ENCODE peak calls at places on chromosomes 11 and 22, in ten cellular contexts. X, Y, G, S, I, N, Z, M, C and D are unnamed samples.

GRCh38 chr11:118295834-118296454 is 8.6 kb upstream of the CD3E start:
- DNase-seq in X (no peak), Y (peak; percentile 53), G (peak; percentile 47), S (no peak), I (no peak), N (no peak), Z (no peak), M (no peak), C (peak; percentile 25), D (no peak)

GRCh38 chr11:75352417-75353206 is 1.2 kb upstream of the ARRB1 start:
- DNase-seq in X (no peak), Y (peak; percentile 38), G (no peak), S (no peak), I (no peak), N (peak; percentile 22), Z (no peak), M (no peak), C (peak; percentile 70), D (no peak)

GRCh38 chr11:44698228-44698923 is 28.4 kb upstream of the TSPAN18 start:
- DNase-seq in X (no peak), Y (no peak), G (no peak), S (no peak), I (no peak), N (no peak), Z (no peak), M (no peak), C (no peak), D (no peak)

GRCh38 chr11:126736682-126737404 is 263.7 kb downstream of the KIRREL3 start:
- DNase-seq in X (no peak), Y (no peak), G (no peak), S (no peak), I (no peak), N (no peak), Z (no peak), M (no peak), C (no peak), D (no peak)

GRCh38 chr11:82873919-82874333 is 26.3 kb downstream of the PRCP start:
- DNase-seq in X (no peak), Y (no peak), G (peak; percentile 10), S (no peak), I (no peak), N (no peak), Z (no peak), M (no peak), C (no peak), D (no peak)

GRCh38 chr22:46031965-46032851 is 55.2 kb upstream of the WNT7B start:
- DNase-seq in X (no peak), Y (peak; percentile 59), G (no peak), S (no peak), I (no peak), N (no peak), Z (peak; percentile 11), M (peak; percentile 66), C (no peak), D (no peak)

GRCh38 chr11:75204012-75204674 is 36.4 kb upstream of the TPBGL start:
- DNase-seq in X (no peak), Y (peak; percentile 53), G (no peak), S (no peak), I (no peak), N (no peak), Z (no peak), M (no peak), C (no peak), D (no peak)

GRCh38 chr11:11931461-11932055 is 76.9 kb downstream of the DKK3 start:
- DNase-seq in X (no peak), Y (no peak), G (peak; percentile 31), S (no peak), I (no peak), N (no peak), Z (no peak), M (no peak), C (peak; percentile 5), D (no peak)

GRCh38 chr11:46278387-46279173 is 1.1 kb downstream of the CREB3L1 start:
- DNase-seq in X (peak; percentile 27), Y (peak; percentile 91), G (peak; percentile 28), S (no peak), I (no peak), N (peak; percentile 31), Z (peak; percentile 83), M (no peak), C (peak; percentile 75), D (peak; percentile 29)

GRCh38 chr22:49629024-49629570 is 198.6 kb downstream of the BRD1 start:
- DNase-seq in X (no peak), Y (no peak), G (no peak), S (no peak), I (no peak), N (no peak), Z (no peak), M (peak; percentile 72), C (no peak), D (no peak)

GRCh38 chr11:65396769-65397745 is 10.6 kb downstream of the FRMD8 start:
- DNase-seq in X (no peak), Y (no peak), G (no peak), S (no peak), I (no peak), N (no peak), Z (no peak), M (no peak), C (no peak), D (no peak)

GRCh38 chr22:40238425-40239344 is 61.0 kb downstream of the TNRC6B start:
- DNase-seq in X (no peak), Y (no peak), G (no peak), S (peak; percentile 56), I (peak; percentile 35), N (peak; percentile 24), Z (no peak), M (no peak), C (no peak), D (no peak)

GRCh38 chr22:29225422-29226090 is 19.9 kb downstream of the EMID1 start:
- DNase-seq in X (peak; percentile 38), Y (peak; percentile 74), G (no peak), S (no peak), I (no peak), N (no peak), Z (no peak), M (peak; percentile 79), C (no peak), D (no peak)

GRCh38 chr22:30566125-30566524 is 8.3 kb downstream of the GAL3ST1 start:
- DNase-seq in X (no peak), Y (no peak), G (no peak), S (no peak), I (no peak), N (no peak), Z (no peak), M (no peak), C (no peak), D (no peak)

GRCh38 chr11:31340903-31341572 is 28.5 kb downstream of the DCDC1 start:
- DNase-seq in X (no peak), Y (peak; percentile 64), G (peak; percentile 9), S (no peak), I (no peak), N (no peak), Z (peak; percentile 26), M (no peak), C (peak; percentile 31), D (no peak)

GRCh38 chr11:61497876-61498275 is 10.7 kb upstream of the LRRC10B start:
- DNase-seq in X (no peak), Y (no peak), G (no peak), S (no peak), I (no peak), N (no peak), Z (no peak), M (no peak), C (no peak), D (no peak)

GRCh38 chr11:521179-521688 is 14.1 kb downstream of the HRAS start:
- DNase-seq in X (no peak), Y (no peak), G (no peak), S (no peak), I (no peak), N (no peak), Z (no peak), M (no peak), C (no peak), D (no peak)

GRCh38 chr11:116948375-116948774 is 111.0 kb upstream of the APOA1 start:
- DNase-seq in X (no peak), Y (no peak), G (no peak), S (no peak), I (no peak), N (no peak), Z (no peak), M (no peak), C (no peak), D (no peak)

GRCh38 chr11:122617297-122617696 is 38.2 kb upstream of the UBASH3B start:
- DNase-seq in X (no peak), Y (no peak), G (no peak), S (no peak), I (no peak), N (no peak), Z (no peak), M (no peak), C (no peak), D (no peak)

GRCh38 chr22:48979482-48979881 is 848.2 kb downstream of the BRD1 start:
- DNase-seq in X (peak; percentile 18), Y (peak; percentile 86), G (no peak), S (no peak), I (no peak), N (no peak), Z (peak; percentile 45), M (peak; percentile 59), C (no peak), D (no peak)

GRCh38 chr22:49617264-49617663 is 210.4 kb downstream of the BRD1 start:
- DNase-seq in X (no peak), Y (no peak), G (no peak), S (no peak), I (no peak), N (no peak), Z (peak; percentile 6), M (no peak), C (no peak), D (no peak)

GRCh38 chr11:10348650-10349280 is 43.9 kb downstream of the ADM start:
- DNase-seq in X (no peak), Y (no peak), G (no peak), S (no peak), I (peak; percentile 79), N (no peak), Z (no peak), M (no peak), C (no peak), D (no peak)

GRCh38 chr11:106695506-106695905 is 322.8 kb downstream of the GUCY1A2 start:
- DNase-seq in X (no peak), Y (no peak), G (no peak), S (no peak), I (no peak), N (no peak), Z (no peak), M (no peak), C (no peak), D (no peak)

GRCh38 chr11:104968856-104969776 is 742 bp upstream of the CASP4 start:
- DNase-seq in X (peak; percentile 16), Y (peak; percentile 76), G (no peak), S (no peak), I (no peak), N (no peak), Z (peak; percentile 34), M (no peak), C (no peak), D (no peak)

GRCh38 chr22:40634119-40634903 is 2.2 kb downstream of the MRTFA start:
- DNase-seq in X (no peak), Y (peak; percentile 8), G (no peak), S (no peak), I (no peak), N (no peak), Z (no peak), M (peak; percentile 41), C (no peak), D (no peak)

GRCh38 chr11:94895451-94895850 is 77.9 kb downstream of the CWC15 start:
- DNase-seq in X (no peak), Y (no peak), G (no peak), S (no peak), I (no peak), N (no peak), Z (no peak), M (no peak), C (no peak), D (no peak)

GRCh38 chr11:107561688-107562087 is 3.8 kb downstream of the ALKBH8 start:
- DNase-seq in X (no peak), Y (no peak), G (no peak), S (no peak), I (peak; percentile 91), N (no peak), Z (no peak), M (no peak), C (no peak), D (no peak)

GRCh38 chr11:94884322-94884721 is 89.0 kb downstream of the CWC15 start:
- DNase-seq in X (no peak), Y (peak; percentile 38), G (no peak), S (no peak), I (no peak), N (no peak), Z (no peak), M (no peak), C (no peak), D (no peak)